ENCODE peak calls at places on chromosomes 12 and 14, in six cellular contexts. One of them, this sample, is unnamed.

GRCh38 chr12:15180325-15180724 is 40.9 kb downstream of the RERG start:
- DNase-seq in MCF 10A: no peak
- DNase-seq in left ventricle myocardium inferior: no peak
- DNase-seq in astrocyte of the spinal cord: no peak
- DNase-seq in HCT116: no peak
- DNase-seq in RWPE1: no peak
- DNase-seq in this sample: no peak

GRCh38 chr12:47903151-47903611 is 1.6 kb downstream of the VDR start:
- DNase-seq in MCF 10A: peak
- DNase-seq in left ventricle myocardium inferior: no peak
- DNase-seq in astrocyte of the spinal cord: peak
- DNase-seq in HCT116: no peak
- DNase-seq in RWPE1: no peak
- DNase-seq in this sample: no peak

GRCh38 chr14:99181246-99181645 is 90.8 kb downstream of the BCL11B start:
- DNase-seq in MCF 10A: no peak
- DNase-seq in left ventricle myocardium inferior: no peak
- DNase-seq in astrocyte of the spinal cord: no peak
- DNase-seq in HCT116: no peak
- DNase-seq in RWPE1: no peak
- DNase-seq in this sample: no peak

GRCh38 chr12:89067436-89067835 is 284.9 kb downstream of the DUSP6 start:
- DNase-seq in MCF 10A: peak
- DNase-seq in left ventricle myocardium inferior: no peak
- DNase-seq in astrocyte of the spinal cord: peak
- DNase-seq in HCT116: peak
- DNase-seq in RWPE1: peak
- DNase-seq in this sample: no peak

GRCh38 chr14:23160924-23161522 is 22.4 kb downstream of the SLC7A8 start:
- DNase-seq in MCF 10A: peak
- DNase-seq in left ventricle myocardium inferior: no peak
- DNase-seq in astrocyte of the spinal cord: peak
- DNase-seq in HCT116: no peak
- DNase-seq in RWPE1: peak
- DNase-seq in this sample: peak

GRCh38 chr12:115096673-115097349 is 412.8 kb upstream of the TBX3 start:
- DNase-seq in MCF 10A: no peak
- DNase-seq in left ventricle myocardium inferior: peak
- DNase-seq in astrocyte of the spinal cord: peak
- DNase-seq in HCT116: no peak
- DNase-seq in RWPE1: no peak
- DNase-seq in this sample: no peak

GRCh38 chr12:99946131-99946530 is 38.6 kb downstream of the ANKS1B start:
- DNase-seq in MCF 10A: no peak
- DNase-seq in left ventricle myocardium inferior: no peak
- DNase-seq in astrocyte of the spinal cord: no peak
- DNase-seq in HCT116: no peak
- DNase-seq in RWPE1: no peak
- DNase-seq in this sample: no peak

GRCh38 chr12:128971802-128972201 is 118.5 kb downstream of the GLT1D1 start:
- DNase-seq in MCF 10A: no peak
- DNase-seq in left ventricle myocardium inferior: no peak
- DNase-seq in astrocyte of the spinal cord: no peak
- DNase-seq in HCT116: no peak
- DNase-seq in RWPE1: no peak
- DNase-seq in this sample: no peak

GRCh38 chr14:31194095-31194494 is 13.5 kb downstream of the HECTD1 start:
- DNase-seq in MCF 10A: no peak
- DNase-seq in left ventricle myocardium inferior: no peak
- DNase-seq in astrocyte of the spinal cord: peak
- DNase-seq in HCT116: no peak
- DNase-seq in RWPE1: no peak
- DNase-seq in this sample: no peak

GRCh38 chr12:98698603-98699463 is 53.7 kb downstream of the APAF1 start:
- DNase-seq in MCF 10A: peak
- DNase-seq in left ventricle myocardium inferior: peak
- DNase-seq in astrocyte of the spinal cord: peak
- DNase-seq in HCT116: peak
- DNase-seq in RWPE1: peak
- DNase-seq in this sample: peak

GRCh38 chr12:25436206-25436912 is 116.7 kb downstream of the LMNTD1 start:
- DNase-seq in MCF 10A: peak
- DNase-seq in left ventricle myocardium inferior: no peak
- DNase-seq in astrocyte of the spinal cord: peak
- DNase-seq in HCT116: peak
- DNase-seq in RWPE1: peak
- DNase-seq in this sample: peak

GRCh38 chr14:77203611-77204456 is 22.2 kb downstream of the TMEM63C start:
- DNase-seq in MCF 10A: no peak
- DNase-seq in left ventricle myocardium inferior: no peak
- DNase-seq in astrocyte of the spinal cord: no peak
- DNase-seq in HCT116: no peak
- DNase-seq in RWPE1: no peak
- DNase-seq in this sample: no peak

GRCh38 chr12:92574046-92574783 is 128.6 kb upstream of the PLEKHG7 start:
- DNase-seq in MCF 10A: peak
- DNase-seq in left ventricle myocardium inferior: no peak
- DNase-seq in astrocyte of the spinal cord: peak
- DNase-seq in HCT116: peak
- DNase-seq in RWPE1: no peak
- DNase-seq in this sample: peak

GRCh38 chr12:26017484-26018211 is 59.2 kb downstream of the RASSF8 start:
- DNase-seq in MCF 10A: peak
- DNase-seq in left ventricle myocardium inferior: no peak
- DNase-seq in astrocyte of the spinal cord: no peak
- DNase-seq in HCT116: peak
- DNase-seq in RWPE1: no peak
- DNase-seq in this sample: no peak

GRCh38 chr12:131436922-131437705 is 273.8 kb upstream of the SFSWAP start:
- DNase-seq in MCF 10A: no peak
- DNase-seq in left ventricle myocardium inferior: no peak
- DNase-seq in astrocyte of the spinal cord: no peak
- DNase-seq in HCT116: no peak
- DNase-seq in RWPE1: no peak
- DNase-seq in this sample: no peak

GRCh38 chr14:62064741-62065323 is 302.6 kb downstream of the SNAPC1 start:
- DNase-seq in MCF 10A: no peak
- DNase-seq in left ventricle myocardium inferior: no peak
- DNase-seq in astrocyte of the spinal cord: no peak
- DNase-seq in HCT116: no peak
- DNase-seq in RWPE1: no peak
- DNase-seq in this sample: no peak

GRCh38 chr12:124469193-124469888 is 98.1 kb downstream of the NCOR2 start:
- DNase-seq in MCF 10A: no peak
- DNase-seq in left ventricle myocardium inferior: no peak
- DNase-seq in astrocyte of the spinal cord: no peak
- DNase-seq in HCT116: no peak
- DNase-seq in RWPE1: no peak
- DNase-seq in this sample: no peak

GRCh38 chr14:39229222-39229543 is 4.5 kb upstream of the MIA2 start:
- DNase-seq in MCF 10A: no peak
- DNase-seq in left ventricle myocardium inferior: no peak
- DNase-seq in astrocyte of the spinal cord: no peak
- DNase-seq in HCT116: no peak
- DNase-seq in RWPE1: no peak
- DNase-seq in this sample: no peak

GRCh38 chr12:119988788-119989618 is at the start of gene BICDL1:
- DNase-seq in MCF 10A: peak
- DNase-seq in left ventricle myocardium inferior: peak
- DNase-seq in astrocyte of the spinal cord: peak
- DNase-seq in HCT116: peak
- DNase-seq in RWPE1: peak
- DNase-seq in this sample: peak

GRCh38 chr12:119992129-119992705 is 3.2 kb downstream of the BICDL1 start:
- DNase-seq in MCF 10A: no peak
- DNase-seq in left ventricle myocardium inferior: no peak
- DNase-seq in astrocyte of the spinal cord: no peak
- DNase-seq in HCT116: no peak
- DNase-seq in RWPE1: no peak
- DNase-seq in this sample: no peak

GRCh38 chr12:119989619-119990381 is 764 bp downstream of the BICDL1 start:
- DNase-seq in MCF 10A: peak
- DNase-seq in left ventricle myocardium inferior: peak
- DNase-seq in astrocyte of the spinal cord: peak
- DNase-seq in HCT116: no peak
- DNase-seq in RWPE1: peak
- DNase-seq in this sample: peak

GRCh38 chr12:119990382-119990874 is 1.4 kb downstream of the BICDL1 start:
- DNase-seq in MCF 10A: no peak
- DNase-seq in left ventricle myocardium inferior: no peak
- DNase-seq in astrocyte of the spinal cord: no peak
- DNase-seq in HCT116: no peak
- DNase-seq in RWPE1: no peak
- DNase-seq in this sample: no peak

GRCh38 chr12:119988440-119988787 is 622 bp upstream of the BICDL1 start:
- DNase-seq in MCF 10A: no peak
- DNase-seq in left ventricle myocardium inferior: no peak
- DNase-seq in astrocyte of the spinal cord: peak
- DNase-seq in HCT116: no peak
- DNase-seq in RWPE1: peak
- DNase-seq in this sample: no peak
- TF ChIP-seq CTCF in MCF 10A: peak
- TF ChIP-seq CTCF in left ventricle myocardium inferior: no peak
- TF ChIP-seq CTCF in astrocyte of the spinal cord: peak
- TF ChIP-seq CTCF in HCT116: no peak
- TF ChIP-seq CTCF in RWPE1: peak
- TF ChIP-seq CTCF in this sample: peak

GRCh38 chr14:70401643-70402042 is 15.2 kb downstream of the SYNJ2BP start:
- DNase-seq in MCF 10A: no peak
- DNase-seq in left ventricle myocardium inferior: no peak
- DNase-seq in astrocyte of the spinal cord: no peak
- DNase-seq in HCT116: no peak
- DNase-seq in RWPE1: no peak
- DNase-seq in this sample: no peak

GRCh38 chr14:70398280-70398679 is 18.6 kb downstream of the SYNJ2BP start:
- DNase-seq in MCF 10A: no peak
- DNase-seq in left ventricle myocardium inferior: no peak
- DNase-seq in astrocyte of the spinal cord: no peak
- DNase-seq in HCT116: no peak
- DNase-seq in RWPE1: no peak
- DNase-seq in this sample: no peak

GRCh38 chr14:70398706-70399431 is 18.0 kb downstream of the SYNJ2BP start:
- DNase-seq in MCF 10A: no peak
- DNase-seq in left ventricle myocardium inferior: no peak
- DNase-seq in astrocyte of the spinal cord: no peak
- DNase-seq in HCT116: no peak
- DNase-seq in RWPE1: no peak
- DNase-seq in this sample: no peak

GRCh38 chr14:70394674-70395073 is 22.2 kb downstream of the SYNJ2BP start:
- DNase-seq in MCF 10A: no peak
- DNase-seq in left ventricle myocardium inferior: no peak
- DNase-seq in astrocyte of the spinal cord: no peak
- DNase-seq in HCT116: no peak
- DNase-seq in RWPE1: no peak
- DNase-seq in this sample: peak

GRCh38 chr14:70397746-70398145 is 19.1 kb downstream of the SYNJ2BP start:
- DNase-seq in MCF 10A: no peak
- DNase-seq in left ventricle myocardium inferior: no peak
- DNase-seq in astrocyte of the spinal cord: no peak
- DNase-seq in HCT116: no peak
- DNase-seq in RWPE1: no peak
- DNase-seq in this sample: no peak
- TF ChIP-seq CTCF in MCF 10A: no peak
- TF ChIP-seq CTCF in left ventricle myocardium inferior: no peak
- TF ChIP-seq CTCF in astrocyte of the spinal cord: no peak
- TF ChIP-seq CTCF in HCT116: no peak
- TF ChIP-seq CTCF in RWPE1: no peak
- TF ChIP-seq CTCF in this sample: no peak

DNA sequence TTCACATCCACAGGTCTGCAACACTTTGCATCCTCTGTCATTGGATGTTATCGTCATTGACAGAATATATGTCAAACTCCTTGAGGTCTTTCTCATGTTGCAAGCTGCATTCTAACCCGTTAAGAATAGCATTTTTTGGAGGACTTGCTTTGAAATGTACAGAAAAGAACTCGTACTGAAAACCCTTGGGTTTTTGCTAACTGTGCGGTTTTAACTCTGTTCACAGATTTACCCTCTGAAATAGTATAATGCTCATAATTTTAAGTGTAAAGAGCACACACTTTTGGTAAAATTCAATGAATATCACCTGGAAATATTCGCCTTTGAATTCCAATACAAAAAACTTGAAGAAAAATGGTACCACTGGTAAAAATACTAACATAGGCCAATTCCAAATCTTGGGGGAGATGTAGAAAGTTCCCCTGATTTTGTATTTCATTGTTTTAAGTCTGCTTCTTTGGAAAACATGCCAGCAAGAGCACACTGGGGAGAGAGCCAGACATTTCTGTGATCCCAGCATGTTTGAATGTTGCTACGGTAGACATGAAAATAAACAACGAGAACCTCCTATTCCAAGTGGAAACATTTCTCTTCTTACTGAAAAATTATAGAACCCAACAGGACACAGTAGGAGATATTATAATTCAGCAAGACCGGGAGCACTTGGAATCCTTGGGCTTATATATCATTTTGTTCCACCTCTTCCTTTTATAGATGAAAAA is 446.0 kb downstream of the AEBP2 start:
- DNase-seq in MCF 10A: no peak
- DNase-seq in left ventricle myocardium inferior: no peak
- DNase-seq in astrocyte of the spinal cord: peak
- DNase-seq in HCT116: no peak
- DNase-seq in RWPE1: no peak
- DNase-seq in this sample: no peak
- TF ChIP-seq CTCF in MCF 10A: no peak
- TF ChIP-seq CTCF in left ventricle myocardium inferior: no peak
- TF ChIP-seq CTCF in astrocyte of the spinal cord: no peak
- TF ChIP-seq CTCF in HCT116: no peak
- TF ChIP-seq CTCF in RWPE1: no peak
- TF ChIP-seq CTCF in this sample: no peak

DNA sequence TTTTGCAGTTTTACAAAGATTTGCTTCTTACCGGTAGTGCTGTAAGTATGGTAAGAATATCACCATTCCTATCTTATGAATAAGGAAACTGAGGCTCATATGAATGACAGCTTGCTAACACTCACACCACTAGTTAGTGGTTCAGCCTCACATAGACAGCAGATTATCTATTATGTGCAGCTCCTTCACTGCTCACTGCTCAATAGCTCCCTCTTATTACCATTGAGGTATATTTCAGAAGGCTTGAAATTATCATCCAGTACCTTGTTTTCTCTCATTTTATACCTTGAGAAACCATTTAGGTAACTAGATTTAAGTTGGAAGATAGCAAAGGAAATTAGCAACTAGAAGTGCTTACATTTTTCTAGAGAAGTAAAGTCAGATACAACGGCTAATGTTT is 15.5 kb downstream of the RIC8B start:
- DNase-seq in MCF 10A: peak
- DNase-seq in left ventricle myocardium inferior: no peak
- DNase-seq in astrocyte of the spinal cord: no peak
- DNase-seq in HCT116: no peak
- DNase-seq in RWPE1: no peak
- DNase-seq in this sample: no peak
- TF ChIP-seq CTCF in MCF 10A: no peak
- TF ChIP-seq CTCF in left ventricle myocardium inferior: peak
- TF ChIP-seq CTCF in astrocyte of the spinal cord: peak
- TF ChIP-seq CTCF in HCT116: peak
- TF ChIP-seq CTCF in RWPE1: no peak
- TF ChIP-seq CTCF in this sample: peak